ENCODE peak calls at places on chromosomes 11 and 22, in nine cellular contexts. One of them, this sample, is unnamed.

GRCh38 chr11:422249-422656 is 7.5 kb upstream of the SIGIRR start:
- DNase-seq in HCT116: no peak
- DNase-seq in astrocyte of the cerebellum: no peak
- DNase-seq in tibial artery: no peak
- DNase-seq in bronchial epithelial cell: no peak
- DNase-seq in uterus: no peak
- DNase-seq in fibroblast of pulmonary artery: no peak
- DNase-seq in GM12865: no peak
- DNase-seq in heart left ventricle: no peak
- DNase-seq in this sample: no peak

GRCh38 chr11:66267379-66268209 is 845 bp upstream of the RAB1B start:
- DNase-seq in fibroblast of pulmonary artery: peak; percentile 88
- DNase-seq in bronchial epithelial cell: peak; percentile 48
- DNase-seq in GM12865: peak; percentile 94
- DNase-seq in HCT116: peak; percentile 69
- DNase-seq in tibial artery: peak; percentile 90
- DNase-seq in heart left ventricle: peak; percentile 92
- DNase-seq in uterus: peak; percentile 92
- DNase-seq in astrocyte of the cerebellum: peak; percentile 54
- DNase-seq in this sample: peak; percentile 88

GRCh38 chr11:106062592-106062949 is 14.6 kb downstream of the KBTBD3 start:
- DNase-seq in GM12865: no peak
- DNase-seq in bronchial epithelial cell: no peak
- DNase-seq in astrocyte of the cerebellum: no peak
- DNase-seq in uterus: no peak
- DNase-seq in fibroblast of pulmonary artery: no peak
- DNase-seq in tibial artery: no peak
- DNase-seq in HCT116: no peak
- DNase-seq in heart left ventricle: no peak
- DNase-seq in this sample: no peak

GRCh38 chr11:17734986-17735822 is 623 bp downstream of the KCNC1 start:
- DNase-seq in uterus: no peak
- DNase-seq in HCT116: no peak
- DNase-seq in tibial artery: peak; percentile 41
- DNase-seq in astrocyte of the cerebellum: peak; percentile 39
- DNase-seq in heart left ventricle: peak; percentile 64
- DNase-seq in GM12865: peak; percentile 55
- DNase-seq in bronchial epithelial cell: peak; percentile 35
- DNase-seq in fibroblast of pulmonary artery: peak; percentile 71
- DNase-seq in this sample: peak; percentile 88

GRCh38 chr11:69637601-69637955 is 3.4 kb upstream of the CCND1 start:
- DNase-seq in astrocyte of the cerebellum: no peak
- DNase-seq in heart left ventricle: no peak
- DNase-seq in bronchial epithelial cell: no peak
- DNase-seq in tibial artery: no peak
- DNase-seq in fibroblast of pulmonary artery: no peak
- DNase-seq in HCT116: no peak
- DNase-seq in GM12865: no peak
- DNase-seq in uterus: no peak
- DNase-seq in this sample: peak; percentile 71

GRCh38 chr11:75024764-75025211 is 36.1 kb downstream of the NEU3 start:
- DNase-seq in heart left ventricle: no peak
- DNase-seq in bronchial epithelial cell: no peak
- DNase-seq in tibial artery: no peak
- DNase-seq in astrocyte of the cerebellum: no peak
- DNase-seq in fibroblast of pulmonary artery: no peak
- DNase-seq in GM12865: no peak
- DNase-seq in uterus: no peak
- DNase-seq in HCT116: no peak
- DNase-seq in this sample: no peak

GRCh38 chr11:94501522-94501921 is 7.7 kb downstream of the ANKRD49 start:
- DNase-seq in heart left ventricle: no peak
- DNase-seq in uterus: no peak
- DNase-seq in bronchial epithelial cell: no peak
- DNase-seq in tibial artery: no peak
- DNase-seq in HCT116: no peak
- DNase-seq in GM12865: no peak
- DNase-seq in astrocyte of the cerebellum: no peak
- DNase-seq in fibroblast of pulmonary artery: no peak
- DNase-seq in this sample: no peak

GRCh38 chr11:133946541-133947297 is 10.0 kb downstream of the IGSF9B start:
- DNase-seq in fibroblast of pulmonary artery: no peak
- DNase-seq in uterus: no peak
- DNase-seq in tibial artery: no peak
- DNase-seq in heart left ventricle: peak; percentile 72
- DNase-seq in HCT116: no peak
- DNase-seq in bronchial epithelial cell: no peak
- DNase-seq in astrocyte of the cerebellum: no peak
- DNase-seq in GM12865: no peak
- DNase-seq in this sample: no peak

DNA sequence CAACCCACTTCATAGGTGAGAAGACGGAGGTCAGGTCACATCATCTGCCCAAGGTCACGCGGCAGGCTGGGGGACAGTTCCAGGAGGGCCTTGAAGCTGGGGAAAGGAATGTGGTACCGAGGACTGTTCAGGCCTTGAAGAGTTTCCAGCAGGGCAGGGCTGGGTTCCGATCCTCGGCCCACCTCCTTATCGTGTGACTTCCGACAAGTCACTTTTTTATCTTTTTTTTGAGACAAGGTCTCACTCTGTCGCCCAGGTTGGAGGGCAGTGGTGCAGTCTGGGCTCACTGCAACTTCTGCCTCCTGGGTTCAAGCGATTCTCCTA is 617 bp downstream of the NDUFS8 start:
- DNase-seq in uterus: no peak
- DNase-seq in HCT116: no peak
- DNase-seq in bronchial epithelial cell: no peak
- DNase-seq in tibial artery: no peak
- DNase-seq in astrocyte of the cerebellum: no peak
- DNase-seq in heart left ventricle: no peak
- DNase-seq in GM12865: peak; percentile 48
- DNase-seq in fibroblast of pulmonary artery: peak; percentile 35
- DNase-seq in this sample: no peak
- TF ChIP-seq CTCF in uterus: no peak
- TF ChIP-seq CTCF in HCT116: no peak
- TF ChIP-seq CTCF in bronchial epithelial cell: no peak
- TF ChIP-seq CTCF in tibial artery: no peak
- TF ChIP-seq CTCF in astrocyte of the cerebellum: no peak
- TF ChIP-seq CTCF in heart left ventricle: no peak
- TF ChIP-seq CTCF in GM12865: no peak
- TF ChIP-seq CTCF in fibroblast of pulmonary artery: no peak
- TF ChIP-seq CTCF in this sample: no peak

GRCh38 chr22:32100711-32101110 is 57.6 kb downstream of the SLC5A1 start:
- DNase-seq in astrocyte of the cerebellum: no peak
- DNase-seq in bronchial epithelial cell: no peak
- DNase-seq in tibial artery: no peak
- DNase-seq in GM12865: no peak
- DNase-seq in fibroblast of pulmonary artery: no peak
- DNase-seq in HCT116: no peak
- DNase-seq in uterus: no peak
- DNase-seq in heart left ventricle: no peak
- DNase-seq in this sample: no peak

GRCh38 chr22:32106930-32107329 is 52.2 kb downstream of the C22orf42 start:
- DNase-seq in uterus: no peak
- DNase-seq in heart left ventricle: no peak
- DNase-seq in fibroblast of pulmonary artery: peak; percentile 18
- DNase-seq in HCT116: no peak
- DNase-seq in bronchial epithelial cell: peak; percentile 33
- DNase-seq in GM12865: peak; percentile 10
- DNase-seq in astrocyte of the cerebellum: peak; percentile 5
- DNase-seq in tibial artery: no peak
- DNase-seq in this sample: no peak

DNA sequence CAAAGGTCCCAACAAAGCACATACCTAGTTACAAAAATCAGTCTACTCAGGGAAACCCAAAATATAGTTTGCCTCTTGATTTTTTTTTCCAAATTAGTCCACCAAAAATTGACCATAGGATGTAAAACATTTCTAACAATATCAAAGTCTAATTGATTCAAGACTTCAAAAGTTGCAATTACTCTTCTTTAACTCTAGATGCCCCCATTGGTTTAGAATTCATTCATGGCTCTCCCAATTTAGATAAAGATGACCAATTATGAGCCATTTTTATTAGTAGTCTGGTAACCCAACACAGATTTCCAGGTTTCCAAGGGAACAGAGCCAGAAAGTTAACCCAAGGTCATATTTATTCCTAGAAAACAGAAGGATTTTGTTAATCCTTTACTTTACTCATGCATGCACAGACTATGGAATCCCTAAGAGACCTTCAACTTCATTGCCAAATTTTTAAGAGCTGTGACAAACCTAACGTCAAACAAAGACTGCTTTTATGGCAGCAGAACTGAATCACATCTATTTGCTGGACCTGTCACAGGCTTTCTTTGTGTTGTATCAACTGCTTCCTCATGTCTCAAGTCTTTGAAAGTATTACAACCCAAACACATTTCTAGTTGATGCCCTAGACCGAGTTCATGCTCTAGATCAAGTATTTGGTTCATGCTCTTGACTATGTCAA is 55.3 kb downstream of the C22orf42 start:
- DNase-seq in GM12865: no peak
- DNase-seq in HCT116: peak; percentile 15
- DNase-seq in bronchial epithelial cell: peak; percentile 35
- DNase-seq in tibial artery: no peak
- DNase-seq in fibroblast of pulmonary artery: peak; percentile 21
- DNase-seq in heart left ventricle: no peak
- DNase-seq in astrocyte of the cerebellum: no peak
- DNase-seq in uterus: no peak
- DNase-seq in this sample: no peak
- TF ChIP-seq CTCF in GM12865: peak; percentile 17
- TF ChIP-seq CTCF in HCT116: peak; percentile 54
- TF ChIP-seq CTCF in bronchial epithelial cell: peak; percentile 28
- TF ChIP-seq CTCF in tibial artery: no peak
- TF ChIP-seq CTCF in fibroblast of pulmonary artery: peak; percentile 29
- TF ChIP-seq CTCF in heart left ventricle: peak; percentile 41
- TF ChIP-seq CTCF in astrocyte of the cerebellum: no peak
- TF ChIP-seq CTCF in uterus: no peak
- TF ChIP-seq CTCF in this sample: peak; percentile 22

DNA sequence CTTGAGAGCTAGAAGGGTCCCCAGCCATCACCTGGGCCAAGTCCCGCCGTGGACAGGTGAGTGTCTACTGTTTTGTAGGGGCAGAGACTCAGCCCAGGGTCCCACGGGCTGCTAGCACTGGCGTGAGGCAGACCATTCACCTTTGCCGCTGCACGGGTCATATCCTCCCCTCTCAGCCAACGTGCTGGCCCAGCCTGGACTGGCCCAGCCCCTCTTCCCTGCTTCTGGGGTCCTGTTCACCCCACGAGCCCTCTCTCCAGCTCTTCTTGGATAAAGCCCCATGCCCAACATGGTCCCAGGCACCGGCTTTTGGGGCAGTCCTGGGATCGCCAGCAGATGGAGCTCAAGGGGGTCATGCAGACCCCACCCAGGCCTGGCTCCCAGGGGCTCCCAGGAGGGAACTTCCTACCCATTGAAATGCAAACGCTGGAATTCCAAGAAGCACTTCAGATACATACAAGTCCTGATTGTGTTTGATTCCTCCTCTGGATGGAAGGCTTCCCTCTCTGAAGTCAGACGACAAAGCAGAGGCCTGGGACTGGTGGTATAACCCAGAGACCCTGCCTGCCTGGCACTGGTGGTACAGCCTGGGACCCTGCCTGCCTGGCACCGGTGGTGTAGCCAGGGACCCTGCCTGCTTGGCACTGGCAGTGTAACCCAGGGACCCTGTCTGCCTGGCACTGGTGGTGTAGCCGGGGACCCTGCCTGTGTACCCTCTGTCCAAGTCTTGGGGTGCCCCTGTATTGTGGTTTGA is 8.9 kb upstream of the SEPTIN5 start:
- DNase-seq in astrocyte of the cerebellum: no peak
- DNase-seq in uterus: no peak
- DNase-seq in heart left ventricle: no peak
- DNase-seq in HCT116: no peak
- DNase-seq in GM12865: no peak
- DNase-seq in tibial artery: peak; percentile 8
- DNase-seq in fibroblast of pulmonary artery: no peak
- DNase-seq in bronchial epithelial cell: no peak
- DNase-seq in this sample: peak; percentile 50
- TF ChIP-seq CTCF in astrocyte of the cerebellum: peak; percentile 15
- TF ChIP-seq CTCF in uterus: no peak
- TF ChIP-seq CTCF in heart left ventricle: no peak
- TF ChIP-seq CTCF in HCT116: peak; percentile 15
- TF ChIP-seq CTCF in GM12865: no peak
- TF ChIP-seq CTCF in tibial artery: no peak
- TF ChIP-seq CTCF in fibroblast of pulmonary artery: peak; percentile 3
- TF ChIP-seq CTCF in bronchial epithelial cell: no peak
- TF ChIP-seq CTCF in this sample: no peak

GRCh38 chr22:17157714-17158113 is 1.4 kb downstream of the HDHD5 start:
- DNase-seq in GM12865: no peak
- DNase-seq in heart left ventricle: no peak
- DNase-seq in HCT116: no peak
- DNase-seq in fibroblast of pulmonary artery: no peak
- DNase-seq in tibial artery: no peak
- DNase-seq in astrocyte of the cerebellum: no peak
- DNase-seq in bronchial epithelial cell: no peak
- DNase-seq in uterus: no peak
- DNase-seq in this sample: no peak
- TF ChIP-seq CTCF in GM12865: no peak
- TF ChIP-seq CTCF in heart left ventricle: no peak
- TF ChIP-seq CTCF in HCT116: no peak
- TF ChIP-seq CTCF in fibroblast of pulmonary artery: no peak
- TF ChIP-seq CTCF in tibial artery: no peak
- TF ChIP-seq CTCF in astrocyte of the cerebellum: no peak
- TF ChIP-seq CTCF in bronchial epithelial cell: no peak
- TF ChIP-seq CTCF in uterus: no peak
- TF ChIP-seq CTCF in this sample: no peak

GRCh38 chr11:123033895-123034294 is 28.0 kb downstream of the HSPA8 start:
- DNase-seq in heart left ventricle: no peak
- DNase-seq in astrocyte of the cerebellum: no peak
- DNase-seq in bronchial epithelial cell: no peak
- DNase-seq in GM12865: no peak
- DNase-seq in HCT116: no peak
- DNase-seq in uterus: no peak
- DNase-seq in tibial artery: no peak
- DNase-seq in fibroblast of pulmonary artery: peak; percentile 44
- DNase-seq in this sample: no peak
- TF ChIP-seq CTCF in heart left ventricle: peak; percentile 18
- TF ChIP-seq CTCF in astrocyte of the cerebellum: peak; percentile 18
- TF ChIP-seq CTCF in bronchial epithelial cell: peak; percentile 20
- TF ChIP-seq CTCF in GM12865: peak; percentile 20
- TF ChIP-seq CTCF in HCT116: no peak
- TF ChIP-seq CTCF in uterus: no peak
- TF ChIP-seq CTCF in tibial artery: no peak
- TF ChIP-seq CTCF in fibroblast of pulmonary artery: peak; percentile 55
- TF ChIP-seq CTCF in this sample: no peak

DNA sequence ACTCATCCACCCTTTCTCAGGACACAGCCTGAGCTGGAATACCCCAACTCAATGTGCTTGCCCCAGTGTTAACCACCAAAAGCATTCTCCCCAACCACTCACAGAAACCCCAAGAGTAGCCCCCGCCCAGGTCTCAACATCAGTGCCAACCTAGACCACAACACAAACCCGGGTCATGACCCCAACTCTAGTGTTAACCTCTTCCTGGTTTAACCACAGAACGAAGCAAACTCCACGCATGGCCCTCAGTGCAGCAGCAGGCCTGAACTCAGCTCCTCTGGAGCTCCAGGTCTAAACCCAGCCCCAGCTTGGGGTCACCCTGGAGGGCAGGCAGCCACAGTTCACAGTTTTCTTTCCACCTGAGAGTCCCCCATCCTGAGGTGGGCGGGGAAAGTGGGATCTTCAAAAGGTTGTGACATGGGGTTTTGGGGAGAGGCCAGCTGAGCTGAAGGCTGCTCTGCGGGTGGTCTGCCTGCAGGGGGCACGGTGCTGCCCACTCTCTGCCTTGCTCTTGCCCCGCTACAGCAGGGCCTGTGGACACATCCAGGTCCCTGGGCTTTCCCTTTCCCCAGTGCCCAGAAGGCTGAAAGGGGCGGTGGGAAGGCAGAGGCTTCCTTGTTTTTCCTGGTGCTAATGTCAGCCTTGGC is 37.9 kb downstream of the NECTIN1 start:
- DNase-seq in astrocyte of the cerebellum: no peak
- DNase-seq in uterus: no peak
- DNase-seq in tibial artery: no peak
- DNase-seq in bronchial epithelial cell: no peak
- DNase-seq in fibroblast of pulmonary artery: no peak
- DNase-seq in HCT116: no peak
- DNase-seq in heart left ventricle: no peak
- DNase-seq in GM12865: peak; percentile 39
- DNase-seq in this sample: no peak
- TF ChIP-seq CTCF in astrocyte of the cerebellum: no peak
- TF ChIP-seq CTCF in uterus: no peak
- TF ChIP-seq CTCF in tibial artery: no peak
- TF ChIP-seq CTCF in bronchial epithelial cell: peak; percentile 39
- TF ChIP-seq CTCF in fibroblast of pulmonary artery: no peak
- TF ChIP-seq CTCF in HCT116: no peak
- TF ChIP-seq CTCF in heart left ventricle: no peak
- TF ChIP-seq CTCF in GM12865: peak; percentile 24
- TF ChIP-seq CTCF in this sample: no peak

This sample was measured in left lung.